ENCODE peak calls at places on chromosomes 13 and 19, in six cellular contexts. Z is colonic mucosa, U is GM23338, M is A673, I is glutamatergic neuron, D is fibroblast of pulmonary artery. B is an unnamed sample.
A peak's percentile ranks its signal among the peaks of the same experiment; 100 is the strongest.

GRCh38 chr19:17340302-17340870 is 3.0 kb downstream of the GTPBP3 start:
- DNase-seq in Z (peak; percentile 84), U (peak; percentile 93), M (peak; percentile 43), I (no peak), D (no peak), B (no peak)

GRCh38 chr19:15758379-15758778 is 20.6 kb downstream of the OR10H3 start:
- DNase-seq in Z (no peak), U (no peak), M (no peak), I (no peak), D (no peak), B (no peak)

GRCh38 chr13:93226623-93227279 is at the start of gene GPC6:
- DNase-seq in Z (peak; percentile 44), U (peak; percentile 88), M (peak; percentile 95), I (peak; percentile 71), D (peak; percentile 97), B (peak; percentile 58)

GRCh38 chr13:48304132-48304876 is 753 bp downstream of the RB1 start:
- DNase-seq in Z (peak; percentile 48), U (no peak), M (peak; percentile 51), I (peak; percentile 48), D (peak; percentile 59), B (peak; percentile 26)

GRCh38 chr13:99590519-99591011 is 89.3 kb downstream of the TM9SF2 start:
- DNase-seq in Z (no peak), U (no peak), M (no peak), I (no peak), D (peak; percentile 73), B (no peak)

GRCh38 chr13:62432295-62432694 is 1016.6 kb upstream of the PCDH20 start:
- DNase-seq in Z (no peak), U (no peak), M (no peak), I (no peak), D (no peak), B (no peak)

GRCh38 chr19:47444388-47444821 is 25.1 kb upstream of the MEIS3 start:
- DNase-seq in Z (no peak), U (peak; percentile 76), M (peak; percentile 39), I (peak; percentile 59), D (no peak), B (no peak)

GRCh38 chr19:1258707-1259205 is 10.4 kb downstream of the MIDN start:
- DNase-seq in Z (no peak), U (no peak), M (no peak), I (no peak), D (no peak), B (peak; percentile 29)

GRCh38 chr19:39141929-39142328 is 16.3 kb downstream of the PAK4 start:
- DNase-seq in Z (no peak), U (no peak), M (no peak), I (no peak), D (no peak), B (no peak)

GRCh38 chr19:1089891-1090290 is 5.3 kb downstream of the POLR2E start:
- DNase-seq in Z (no peak), U (no peak), M (no peak), I (no peak), D (no peak), B (no peak)

GRCh38 chr19:15529774-15530372 is 21.5 kb downstream of the CYP4F22 start:
- DNase-seq in Z (peak; percentile 20), U (no peak), M (no peak), I (no peak), D (no peak), B (peak; percentile 62)

GRCh38 chr13:51034906-51035305 is 76.2 kb downstream of the C13orf42 start:
- DNase-seq in Z (peak; percentile 3), U (no peak), M (no peak), I (no peak), D (no peak), B (peak; percentile 16)

GRCh38 chr13:65768545-65768944 is 1461.6 kb downstream of the PCDH9 start:
- DNase-seq in Z (no peak), U (peak; percentile 67), M (no peak), I (no peak), D (no peak), B (no peak)

GRCh38 chr13:40776681-40777165 is 5.7 kb upstream of the MRPS31 start:
- DNase-seq in Z (no peak), U (no peak), M (peak; percentile 50), I (no peak), D (peak; percentile 40), B (peak; percentile 58)

GRCh38 chr13:85833938-85834337 is 34.7 kb upstream of the SLITRK6 start:
- DNase-seq in Z (no peak), U (no peak), M (no peak), I (no peak), D (no peak), B (no peak)

GRCh38 chr13:28582225-28582891 is 76.6 kb upstream of the POMP start:
- DNase-seq in Z (no peak), U (no peak), M (peak; percentile 14), I (peak; percentile 50), D (peak; percentile 31), B (no peak)

GRCh38 chr19:5137114-5137513 is 168.2 kb downstream of the KDM4B start:
- DNase-seq in Z (no peak), U (no peak), M (no peak), I (no peak), D (no peak), B (no peak)

GRCh38 chr13:83975668-83976165 is 93.4 kb upstream of the SLITRK1 start:
- DNase-seq in Z (no peak), U (no peak), M (no peak), I (no peak), D (no peak), B (no peak)

GRCh38 chr19:44839272-44839671 is 6.8 kb upstream of the NECTIN2 start:
- DNase-seq in Z (no peak), U (peak; percentile 66), M (no peak), I (no peak), D (no peak), B (no peak)

GRCh38 chr19:46932346-46932745 is 71.5 kb downstream of the ARHGAP35 start:
- DNase-seq in Z (no peak), U (no peak), M (no peak), I (no peak), D (peak; percentile 46), B (peak; percentile 80)

GRCh38 chr13:73341748-73342147 is 282.9 kb downstream of the KLF5 start:
- DNase-seq in Z (no peak), U (peak; percentile 41), M (peak; percentile 40), I (no peak), D (peak; percentile 29), B (peak; percentile 60)

GRCh38 chr13:109436055-109436622 is 350.2 kb downstream of the IRS2 start:
- DNase-seq in Z (no peak), U (no peak), M (no peak), I (no peak), D (no peak), B (peak; percentile 95)

GRCh38 chr13:103066991-103067390 is 774 bp upstream of the SLC10A2 start:
- DNase-seq in Z (no peak), U (peak; percentile 2), M (no peak), I (no peak), D (no peak), B (no peak)

DNA sequence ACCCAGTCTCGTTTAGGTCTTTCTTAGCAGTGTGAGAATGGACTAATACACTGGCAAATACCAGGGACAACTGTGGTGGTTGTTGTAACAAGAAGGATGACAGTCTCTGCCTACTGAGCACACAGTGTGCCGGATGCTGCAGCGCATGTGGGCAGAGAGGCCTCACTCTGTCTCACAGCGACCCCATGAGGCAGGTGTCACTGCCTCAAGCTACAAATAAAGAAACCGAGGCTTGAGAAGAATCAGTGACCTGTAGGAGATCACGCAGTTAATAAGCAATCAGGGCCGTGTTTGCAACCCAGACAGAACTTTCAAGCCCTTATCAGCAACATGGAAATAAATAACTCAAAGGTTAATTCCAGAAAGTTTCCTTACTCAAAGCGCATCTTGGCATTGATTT is 40.5 kb upstream of the GAS6 start:
- DNase-seq in Z (peak; percentile 44), U (peak; percentile 73), M (peak; percentile 12), I (no peak), D (peak; percentile 49), B (peak; percentile 38)
- TF ChIP-seq CTCF in Z (peak; percentile 40), U (peak; percentile 98), M (peak; percentile 53), I (no peak), D (peak; percentile 56), B (peak; percentile 58)

GRCh38 chr13:36981156-36981743 is 17.9 kb downstream of the ALG5 start:
- DNase-seq in Z (no peak), U (peak; percentile 56), M (peak; percentile 81), I (no peak), D (peak; percentile 83), B (peak; percentile 59)
- TF ChIP-seq CTCF in Z (peak; percentile 36), U (peak; percentile 45), M (peak; percentile 69), I (peak; percentile 52), D (peak; percentile 54), B (peak; percentile 38)

GRCh38 chr19:52533901-52534300 is 6.4 kb downstream of the ZNF808 start:
- DNase-seq in Z (no peak), U (peak; percentile 31), M (no peak), I (no peak), D (no peak), B (peak; percentile 13)

GRCh38 chr19:52541608-52542007 is 14.1 kb downstream of the ZNF808 start:
- DNase-seq in Z (no peak), U (peak; percentile 28), M (no peak), I (no peak), D (no peak), B (no peak)

GRCh38 chr19:52532480-52532879 is 5.0 kb downstream of the ZNF808 start:
- DNase-seq in Z (no peak), U (no peak), M (no peak), I (no peak), D (no peak), B (no peak)

GRCh38 chr19:52535831-52536800 is 8.6 kb downstream of the ZNF808 start:
- DNase-seq in Z (peak; percentile 72), U (peak; percentile 97), M (peak; percentile 91), I (peak; percentile 97), D (peak; percentile 71), B (peak; percentile 69)
- TF ChIP-seq CTCF in Z (peak; percentile 8), U (no peak), M (no peak), I (peak; percentile 61), D (no peak), B (no peak)

GRCh38 chr19:27657271-27658051 is 1555.5 kb downstream of the UQCRFS1 start:
- DNase-seq in Z (no peak), U (no peak), M (no peak), I (no peak), D (no peak), B (no peak)

GRCh38 chr19:27654266-27654990 is 1558.5 kb downstream of the UQCRFS1 start:
- DNase-seq in Z (no peak), U (no peak), M (no peak), I (no peak), D (no peak), B (no peak)

DNA sequence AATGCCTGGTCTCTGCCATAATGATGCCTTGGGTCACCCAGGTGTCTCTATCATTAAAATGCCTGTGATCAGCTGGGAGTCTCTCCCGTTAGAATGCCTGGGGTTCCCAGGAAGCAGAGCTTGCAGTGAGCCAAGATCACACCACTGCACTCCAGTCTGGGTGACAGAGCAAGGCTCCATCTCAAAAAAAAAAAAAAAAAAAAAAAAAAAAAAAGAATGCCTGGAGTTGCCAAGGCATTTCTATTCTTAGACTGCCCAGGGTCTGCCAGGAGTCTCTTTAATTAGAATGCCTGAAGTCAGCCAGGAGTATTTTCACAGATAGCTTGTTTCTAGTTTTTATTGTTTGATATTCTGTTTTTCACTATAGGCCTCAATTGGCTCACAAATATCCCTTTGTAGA is 1552.5 kb downstream of the UQCRFS1 start:
- DNase-seq in Z (no peak), U (no peak), M (no peak), I (no peak), D (no peak), B (no peak)
- TF ChIP-seq CTCF in Z (no peak), U (no peak), M (no peak), I (no peak), D (no peak), B (no peak)

GRCh38 chr19:29529646-29530548 is 4.1 kb downstream of the VSTM2B start:
- DNase-seq in Z (no peak), U (peak; percentile 81), M (no peak), I (peak; percentile 70), D (no peak), B (no peak)
- TF ChIP-seq CTCF in Z (no peak), U (peak; percentile 29), M (no peak), I (no peak), D (no peak), B (no peak)